ENCODE peak calls at places on chromosomes 3 and 15, in six cellular contexts. B, E, S, Q, U and T are unnamed samples.

GRCh38 chr15:70088887-70089691 is 8.6 kb downstream of the TLE3 start:
- DNase-seq in B (no peak), E (no peak), S (peak), Q (peak), U (no peak), T (peak)

GRCh38 chr15:69758291-69758771 is 305.7 kb downstream of the RPLP1 start:
- DNase-seq in B (no peak), E (peak), S (peak), Q (peak), U (no peak), T (peak)

GRCh38 chr15:60426870-60427528 is 29.2 kb upstream of the ANXA2 start:
- DNase-seq in B (no peak), E (peak), S (peak), Q (peak), U (no peak), T (peak)

GRCh38 chr3:189683576-189684255 is 52.5 kb downstream of the TP63 start:
- DNase-seq in B (no peak), E (no peak), S (no peak), Q (peak), U (no peak), T (no peak)

GRCh38 chr3:95029644-95030043 is 966.8 kb downstream of the NSUN3 start:
- DNase-seq in B (no peak), E (no peak), S (no peak), Q (no peak), U (no peak), T (no peak)

GRCh38 chr15:58361291-58361759 is 70.5 kb upstream of the LIPC start:
- DNase-seq in B (no peak), E (peak), S (peak), Q (peak), U (no peak), T (peak)

GRCh38 chr15:98397411-98397810 is 250.9 kb upstream of the IGF1R start:
- DNase-seq in B (no peak), E (no peak), S (no peak), Q (no peak), U (no peak), T (no peak)

GRCh38 chr15:52018244-52018643 is 775 bp upstream of the MAPK6 start:
- DNase-seq in B (no peak), E (no peak), S (no peak), Q (peak), U (no peak), T (peak)

GRCh38 chr3:191356586-191357439 is 26.5 kb upstream of the UTS2B start:
- DNase-seq in B (peak), E (peak), S (peak), Q (peak), U (no peak), T (peak)

GRCh38 chr15:73956276-73957086 is 30.2 kb downstream of the LOXL1 start:
- DNase-seq in B (no peak), E (peak), S (peak), Q (peak), U (no peak), T (peak)

GRCh38 chr3:52848617-52849016 is 13.8 kb upstream of the MUSTN1 start:
- DNase-seq in B (no peak), E (peak), S (no peak), Q (peak), U (no peak), T (peak)

GRCh38 chr15:29968099-29968892 is 114.5 kb upstream of the GOLGA8J start:
- DNase-seq in B (peak), E (no peak), S (peak), Q (peak), U (no peak), T (no peak)

GRCh38 chr3:154428369-154429206 is 1.4 kb downstream of the GPR149 start:
- DNase-seq in B (peak), E (no peak), S (peak), Q (no peak), U (no peak), T (no peak)

GRCh38 chr15:89177633-89178306 is 43.6 kb downstream of the RLBP1 start:
- DNase-seq in B (no peak), E (peak), S (peak), Q (peak), U (peak), T (peak)

GRCh38 chr3:153144779-153145178 is 17.2 kb upstream of the RAP2B start:
- DNase-seq in B (no peak), E (peak), S (no peak), Q (peak), U (no peak), T (peak)

GRCh38 chr3:25412269-25412668 is 15.8 kb upstream of the RARB start:
- DNase-seq in B (no peak), E (peak), S (peak), Q (peak), U (no peak), T (peak)

GRCh38 chr3:111471851-111472250 is 70.1 kb upstream of the CD96 start:
- DNase-seq in B (no peak), E (peak), S (no peak), Q (peak), U (no peak), T (no peak)

GRCh38 chr3:50444213-50444612 is 59.2 kb downstream of the CACNA2D2 start:
- DNase-seq in B (no peak), E (peak), S (no peak), Q (peak), U (no peak), T (no peak)

GRCh38 chr3:46746711-46747110 is 29.0 kb upstream of the PRSS50 start:
- DNase-seq in B (no peak), E (no peak), S (no peak), Q (no peak), U (no peak), T (no peak)
- H3K4me3 ChIP-seq in B (no peak), E (no peak), S (no peak), Q (no peak), U (no peak), T (no peak)

GRCh38 chr3:46076606-46077005 is 49.3 kb upstream of the XCR1 start:
- DNase-seq in B (no peak), E (peak), S (no peak), Q (no peak), U (no peak), T (peak)
- TF ChIP-seq CTCF in B (no peak), E (peak), S (peak), Q (peak), U (no peak), T (peak)

DNA sequence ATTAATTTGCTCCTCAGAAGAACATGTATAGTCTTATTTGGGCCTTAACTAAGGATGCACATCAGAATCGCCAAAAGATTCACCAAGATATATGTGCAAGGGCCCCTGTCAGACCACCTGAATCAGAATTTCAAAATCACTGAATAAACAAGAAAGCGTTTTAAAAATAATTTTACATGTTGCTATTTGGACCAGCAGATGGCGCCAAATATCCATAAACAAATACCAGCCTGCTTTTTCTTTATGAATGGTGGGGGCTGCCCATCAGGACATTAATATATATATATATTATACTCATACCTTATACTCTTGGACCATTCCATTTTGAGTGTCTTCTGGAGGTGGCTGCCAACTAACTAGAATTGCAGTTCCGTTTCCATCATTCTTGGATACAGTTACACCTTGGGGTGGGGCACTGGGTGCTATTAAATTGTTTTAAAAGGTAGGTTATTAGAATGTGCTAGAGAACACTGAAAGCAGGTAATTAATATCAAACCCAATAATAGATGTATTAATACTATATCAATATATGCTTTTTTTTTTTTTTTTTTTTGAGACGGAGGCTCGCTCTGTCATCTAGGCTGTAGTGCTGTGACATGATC is 1108.3 kb downstream of the ROBO1 start:
- DNase-seq in B (no peak), E (peak), S (peak), Q (peak), U (peak), T (peak)
- H3K4me3 ChIP-seq in B (no peak), E (no peak), S (no peak), Q (no peak), U (no peak), T (no peak)

DNA sequence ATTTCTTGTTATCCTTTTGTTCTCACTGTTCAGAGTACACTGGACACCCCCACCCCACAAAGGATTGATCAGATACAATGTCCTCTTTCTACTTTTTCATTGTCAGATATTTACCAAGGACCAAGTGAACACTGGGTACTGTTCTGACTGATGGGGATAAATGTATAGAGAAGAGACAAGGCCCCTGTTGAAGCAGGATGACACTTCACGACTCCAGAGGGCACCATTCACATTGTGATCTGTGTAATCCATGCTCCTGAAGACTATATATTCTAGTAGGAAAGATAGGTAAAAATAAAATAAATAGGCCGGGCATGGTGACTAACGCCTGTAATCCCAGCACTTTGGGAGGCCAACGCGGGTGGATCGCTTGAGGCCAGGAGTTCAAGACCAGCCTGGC is 7.2 kb upstream of the CRYGS start:
- DNase-seq in B (no peak), E (no peak), S (no peak), Q (no peak), U (no peak), T (no peak)
- TF ChIP-seq CTCF in B (no peak), E (no peak), S (peak), Q (no peak), U (no peak), T (no peak)

GRCh38 chr15:66254364-66255292 is 1.1 kb upstream of the MEGF11 start:
- DNase-seq in B (no peak), E (no peak), S (no peak), Q (no peak), U (no peak), T (no peak)
- H3K4me3 ChIP-seq in B (no peak), E (no peak), S (no peak), Q (no peak), U (no peak), T (no peak)